ENCODE peak calls at places on chromosome 22, in eight cellular contexts. X, A, M, T, H, P, R and Y are unnamed samples.

GRCh38 chr22:49586244-49586748 is 241.4 kb downstream of the BRD1 start:
- DNase-seq in X (no peak), A (no peak), M (no peak), T (no peak), H (no peak), P (peak), R (no peak), Y (no peak)

GRCh38 chr22:41285441-41285819 is 557 bp downstream of the RANGAP1 start:
- DNase-seq in X (peak), A (no peak), M (no peak), T (peak), H (peak), P (peak), R (peak), Y (no peak)

GRCh38 chr22:17576475-17576874 is 13.2 kb downstream of the SLC25A18 start:
- DNase-seq in X (no peak), A (no peak), M (no peak), T (no peak), H (peak), P (peak), R (no peak), Y (no peak)

GRCh38 chr22:45210577-45211431 is 29.9 kb downstream of the KIAA0930 start:
- DNase-seq in X (no peak), A (no peak), M (no peak), T (no peak), H (no peak), P (no peak), R (no peak), Y (no peak)

GRCh38 chr22:37077802-37078448 is 26.4 kb downstream of the KCTD17 start:
- DNase-seq in X (peak), A (peak), M (peak), T (peak), H (peak), P (peak), R (peak), Y (peak)

GRCh38 chr22:46572911-46573780 is 35.7 kb upstream of the CELSR1 start:
- DNase-seq in X (no peak), A (no peak), M (no peak), T (peak), H (no peak), P (no peak), R (no peak), Y (no peak)

GRCh38 chr22:50301581-50301991 is 5.9 kb downstream of the PLXNB2 start:
- DNase-seq in X (no peak), A (no peak), M (no peak), T (no peak), H (no peak), P (no peak), R (no peak), Y (no peak)

GRCh38 chr22:50190182-50190951 is 4.7 kb downstream of the TRABD start:
- DNase-seq in X (no peak), A (no peak), M (peak), T (peak), H (peak), P (peak), R (peak), Y (no peak)

GRCh38 chr22:39482768-39483167 is 19.3 kb upstream of the MIEF1 start:
- DNase-seq in X (no peak), A (no peak), M (no peak), T (no peak), H (no peak), P (no peak), R (no peak), Y (no peak)

GRCh38 chr22:49930596-49931412 is 12.4 kb downstream of the CRELD2 start:
- DNase-seq in X (no peak), A (no peak), M (no peak), T (peak), H (peak), P (peak), R (no peak), Y (no peak)

GRCh38 chr22:31206896-31207687 is 5.0 kb upstream of the LIMK2 start:
- DNase-seq in X (no peak), A (no peak), M (no peak), T (peak), H (peak), P (no peak), R (no peak), Y (no peak)

GRCh38 chr22:29751139-29751538 is 15.7 kb downstream of the ZMAT5 start:
- DNase-seq in X (no peak), A (no peak), M (no peak), T (no peak), H (no peak), P (no peak), R (no peak), Y (no peak)

GRCh38 chr22:30308518-30309230 is 18.1 kb downstream of the TBC1D10A start:
- DNase-seq in X (no peak), A (no peak), M (no peak), T (no peak), H (no peak), P (no peak), R (no peak), Y (no peak)

GRCh38 chr22:29661355-29661754 is 57.9 kb downstream of the NF2 start:
- DNase-seq in X (no peak), A (no peak), M (no peak), T (no peak), H (no peak), P (no peak), R (no peak), Y (no peak)

GRCh38 chr22:28031383-28031922 is 112.4 kb upstream of the PITPNB start:
- DNase-seq in X (no peak), A (no peak), M (no peak), T (no peak), H (no peak), P (no peak), R (no peak), Y (no peak)

GRCh38 chr22:47154621-47155081 is 392.2 kb downstream of the TBC1D22A start:
- DNase-seq in X (no peak), A (no peak), M (no peak), T (peak), H (peak), P (no peak), R (no peak), Y (no peak)

GRCh38 chr22:49941507-49942316 is 18.9 kb upstream of the PIM3 start:
- DNase-seq in X (no peak), A (no peak), M (no peak), T (no peak), H (no peak), P (no peak), R (no peak), Y (no peak)

GRCh38 chr22:24443668-24444067 is 16.3 kb downstream of the ADORA2A start:
- DNase-seq in X (no peak), A (no peak), M (no peak), T (no peak), H (no peak), P (no peak), R (no peak), Y (no peak)

GRCh38 chr22:33579448-33580093 is 340.7 kb downstream of the LARGE1 start:
- DNase-seq in X (peak), A (peak), M (peak), T (peak), H (peak), P (peak), R (peak), Y (peak)

GRCh38 chr22:31953251-31953650 is 8.9 kb downstream of the YWHAH start:
- DNase-seq in X (no peak), A (no peak), M (no peak), T (no peak), H (no peak), P (no peak), R (no peak), Y (no peak)

GRCh38 chr22:27692243-27692642 is 109.3 kb downstream of the MN1 start:
- DNase-seq in X (no peak), A (no peak), M (no peak), T (no peak), H (no peak), P (peak), R (no peak), Y (no peak)

GRCh38 chr22:47202819-47203553 is 440.5 kb downstream of the TBC1D22A start:
- DNase-seq in X (no peak), A (no peak), M (no peak), T (no peak), H (no peak), P (no peak), R (no peak), Y (no peak)

GRCh38 chr22:30806391-30806861 is 111.8 kb downstream of the OSBP2 start:
- DNase-seq in X (no peak), A (peak), M (no peak), T (no peak), H (no peak), P (peak), R (no peak), Y (no peak)